ENCODE peak calls at places on chromosomes 2 and 18, in seven cellular contexts. R, D, A, J, K, I and X are unnamed samples.

GRCh38 chr2:118641711-118642110 is 205.7 kb downstream of the EN1 start:
- DNase-seq in A (no peak), I (no peak), D (no peak), R (no peak), J (no peak), K (no peak), X (no peak)

GRCh38 chr2:15782009-15782751 is 158.2 kb upstream of the MYCN start:
- DNase-seq in I (no peak), A (no peak), R (no peak), J (no peak), D (no peak), K (no peak), X (no peak)

GRCh38 chr2:213221962-213222361 is 62.3 kb upstream of the SPAG16 start:
- DNase-seq in R (no peak), I (no peak), J (no peak), D (no peak), K (no peak), A (no peak), X (no peak)

GRCh38 chr2:74366036-74366435 is 14.1 kb downstream of the DCTN1 start:
- DNase-seq in R (no peak), I (no peak), J (no peak), K (no peak), A (no peak), D (no peak), X (no peak)

GRCh38 chr18:31185551-31185950 is 22.9 kb upstream of the DSC1 start:
- DNase-seq in A (no peak), I (no peak), R (no peak), J (no peak), D (no peak), K (no peak), X (no peak)

GRCh38 chr2:158115202-158115783 is 13.6 kb downstream of the UPP2 start:
- DNase-seq in D (no peak), I (no peak), K (no peak), R (no peak), J (no peak), A (no peak), X (no peak)

GRCh38 chr18:63240541-63241316 is 78.8 kb downstream of the BCL2 start:
- DNase-seq in K (peak), J (no peak), R (no peak), A (no peak), I (no peak), D (no peak), X (no peak)

GRCh38 chr18:49207373-49207772 is 253.1 kb downstream of the DYM start:
- DNase-seq in R (no peak), D (peak), J (no peak), A (no peak), I (no peak), K (peak), X (no peak)

GRCh38 chr18:5302606-5303005 is 7.1 kb upstream of the ZBTB14 start:
- DNase-seq in D (no peak), A (no peak), I (no peak), R (no peak), K (no peak), J (no peak), X (no peak)

GRCh38 chr2:149082781-149083180 is 44.3 kb downstream of the LYPD6B start:
- DNase-seq in A (no peak), J (no peak), I (no peak), R (no peak), K (no peak), D (no peak), X (no peak)

GRCh38 chr2:221097568-221097915 is 474.6 kb downstream of the EPHA4 start:
- DNase-seq in A (peak), K (peak), R (no peak), J (no peak), D (peak), I (no peak), X (no peak)

GRCh38 chr2:164903214-164903613 is 52.1 kb downstream of the SLC38A11 start:
- DNase-seq in A (no peak), I (no peak), D (peak), K (peak), R (no peak), J (no peak), X (no peak)

GRCh38 chr2:59919579-59919978 is 633.9 kb downstream of the BCL11A start:
- DNase-seq in I (no peak), K (no peak), J (no peak), A (no peak), D (no peak), R (no peak), X (no peak)

GRCh38 chr2:24365051-24365450 is 4.7 kb upstream of the ITSN2 start:
- DNase-seq in D (no peak), K (no peak), I (no peak), J (peak), R (peak), A (no peak), X (peak)

GRCh38 chr2:149601141-149601796 is 13.7 kb upstream of the MMADHC start:
- DNase-seq in I (no peak), R (no peak), A (no peak), K (no peak), J (no peak), D (peak), X (no peak)

GRCh38 chr2:26469092-26469710 is 8.7 kb downstream of the OTOF start:
- DNase-seq in J (no peak), A (peak), R (peak), D (peak), K (peak), I (peak), X (no peak)

GRCh38 chr2:30665761-30666306 is 141.4 kb downstream of the CAPN13 start:
- DNase-seq in D (no peak), K (no peak), J (no peak), R (no peak), A (no peak), I (no peak), X (no peak)

GRCh38 chr2:112155331-112156151 is 17.4 kb downstream of the FBLN7 start:
- DNase-seq in A (no peak), J (no peak), D (no peak), K (no peak), I (no peak), R (no peak), X (no peak)

GRCh38 chr2:215435809-215436704 is at the start of gene FN1:
- DNase-seq in A (peak), R (peak), I (peak), K (peak), D (peak), J (peak), X (peak)

GRCh38 chr18:9613550-9614400 is 584 bp downstream of the PPP4R1 start:
- DNase-seq in I (peak), R (peak), D (peak), K (peak), J (peak), A (peak), X (peak)

GRCh38 chr2:168604252-168604651 is 148.2 kb downstream of the CERS6 start:
- DNase-seq in D (no peak), A (no peak), I (no peak), J (no peak), R (no peak), K (no peak), X (no peak)

GRCh38 chr2:152444448-152444847 is 109.5 kb downstream of the FMNL2 start:
- DNase-seq in K (no peak), A (no peak), D (no peak), I (no peak), J (no peak), R (no peak), X (no peak)

GRCh38 chr2:163171786-163172549 is 333.4 kb upstream of the KCNH7 start:
- DNase-seq in J (no peak), A (no peak), K (no peak), I (no peak), D (no peak), R (no peak), X (no peak)

GRCh38 chr2:181239400-181239799 is 217.8 kb upstream of the ITGA4 start:
- DNase-seq in I (no peak), J (no peak), A (no peak), R (no peak), K (no peak), D (no peak), X (no peak)

GRCh38 chr2:164785447-164785846 is 56.2 kb downstream of the COBLL1 start:
- DNase-seq in R (no peak), D (no peak), A (no peak), K (peak), J (no peak), I (no peak), X (no peak)

GRCh38 chr18:75309564-75309963 is 99.0 kb downstream of the TSHZ1 start:
- DNase-seq in R (no peak), D (no peak), K (no peak), A (no peak), I (no peak), J (no peak), X (no peak)

GRCh38 chr2:42339191-42339912 is 21.7 kb downstream of the COX7A2L start:
- DNase-seq in R (no peak), D (no peak), K (no peak), A (no peak), J (no peak), I (no peak), X (no peak)

GRCh38 chr18:79814373-79814772 is 16.6 kb downstream of the KCNG2 start:
- DNase-seq in D (no peak), J (no peak), I (no peak), A (no peak), K (no peak), R (no peak), X (no peak)

GRCh38 chr2:109333414-109334194 is 204.6 kb downstream of the SH3RF3 start:
- DNase-seq in R (no peak), D (peak), A (no peak), I (no peak), K (no peak), J (no peak), X (no peak)

GRCh38 chr2:241896746-241897201 is 27.2 kb downstream of the RTP5 start:
- DNase-seq in A (no peak), R (no peak), J (no peak), K (no peak), I (no peak), D (no peak), X (no peak)

GRCh38 chr2:178767099-178768060 is 39.8 kb downstream of the TTN start:
- DNase-seq in K (no peak), J (no peak), R (no peak), A (no peak), I (no peak), D (no peak), X (no peak)

GRCh38 chr18:46182633-46183401 is 78.6 kb downstream of the HAUS1 start:
- DNase-seq in R (no peak), A (no peak), D (peak), J (no peak), I (no peak), K (no peak), X (no peak)

GRCh38 chr2:17958486-17959092 is 80.1 kb downstream of the KCNS3 start:
- DNase-seq in A (no peak), D (no peak), R (no peak), I (no peak), K (peak), J (no peak), X (no peak)